ENCODE peak calls at places on chromosomes 4 and X, in five cellular contexts. P, M, X, A and S are unnamed samples.

GRCh38 chr4:185925910-185926360 is 113.9 kb upstream of the SORBS2 start:
- ATAC-seq in P (no peak), M (no peak), X (no peak), A (no peak), S (no peak)

GRCh38 chr4:105088110-105088879 is 58.4 kb upstream of the TET2 start:
- ATAC-seq in P (no peak), M (peak), X (peak), A (peak), S (peak)

GRCh38 chr4:185782523-185782922 is 29.5 kb downstream of the SORBS2 start:
- ATAC-seq in P (no peak), M (no peak), X (no peak), A (peak), S (peak)

GRCh38 chr4:173526034-173526482 is 4.0 kb downstream of the HAND2 start:
- ATAC-seq in P (no peak), M (no peak), X (no peak), A (no peak), S (no peak)

GRCh38 chr4:1614854-1615595 is 69.1 kb downstream of the FAM53A start:
- ATAC-seq in P (no peak), M (peak), X (peak), A (peak), S (no peak)

GRCh38 chr4:122884504-122884903 is 37.9 kb downstream of the NUDT6 start:
- ATAC-seq in P (no peak), M (no peak), X (no peak), A (no peak), S (no peak)

GRCh38 chrX:43121637-43122036 is 343.7 kb upstream of the PPP1R2C start:
- ATAC-seq in P (no peak), M (no peak), X (no peak), A (no peak), S (no peak)

GRCh38 chr4:161894493-161895167 is 269.2 kb downstream of the FSTL5 start:
- ATAC-seq in P (no peak), M (no peak), X (no peak), A (peak), S (no peak)

GRCh38 chrX:10508891-10509290 is 111.5 kb downstream of the MID1 start:
- ATAC-seq in P (no peak), M (no peak), X (no peak), A (no peak), S (no peak)

GRCh38 chr4:2818351-2818939 is 25.2 kb upstream of the ADD1 start:
- ATAC-seq in P (no peak), M (peak), X (peak), A (peak), S (peak)

GRCh38 chrX:96182366-96182765 is 502.3 kb upstream of the DIAPH2 start:
- ATAC-seq in P (peak), M (peak), X (peak), A (no peak), S (peak)

GRCh38 chr4:52996261-52997131 is 134.4 kb downstream of the RASL11B start:
- ATAC-seq in P (no peak), M (no peak), X (no peak), A (no peak), S (peak)

GRCh38 chr4:15470149-15470520 is 453 bp downstream of the CC2D2A start:
- ATAC-seq in P (peak), M (peak), X (peak), A (no peak), S (peak)

GRCh38 chr4:87042986-87043820 is 108.4 kb downstream of the AFF1 start:
- ATAC-seq in P (no peak), M (peak), X (peak), A (no peak), S (no peak)

GRCh38 chrX:107485019-107485418 is 35.6 kb downstream of the FRMPD3 start:
- ATAC-seq in P (no peak), M (no peak), X (no peak), A (no peak), S (no peak)